ENCODE peak calls at places on chromosomes 6 and 20, in six cellular contexts. S, O, B, A, X and R are unnamed samples.

GRCh38 chr6:88864347-88865057 is 98.9 kb downstream of the RNGTT start:
- DNase-seq in S (no peak), O (no peak), B (no peak), A (no peak), X (no peak), R (no peak)

GRCh38 chr6:98947411-98948292 is at the start of gene FBXL4:
- DNase-seq in S (peak; percentile 83), O (peak; percentile 77), B (peak; percentile 94), A (peak; percentile 95), X (peak; percentile 90), R (peak; percentile 68)

GRCh38 chr6:44804016-44804415 is 416.5 kb downstream of the CDC5L start:
- DNase-seq in S (no peak), O (no peak), B (no peak), A (no peak), X (no peak), R (no peak)

GRCh38 chr6:20757761-20758160 is 223.5 kb downstream of the CDKAL1 start:
- DNase-seq in S (no peak), O (no peak), B (no peak), A (no peak), X (peak; percentile 65), R (peak; percentile 61)

GRCh38 chr6:100801036-100801435 is 80.1 kb downstream of the ASCC3 start:
- DNase-seq in S (no peak), O (no peak), B (no peak), A (no peak), X (no peak), R (peak; percentile 61)

GRCh38 chr20:23497458-23498026 is 6.6 kb downstream of the CST8 start:
- DNase-seq in S (no peak), O (no peak), B (no peak), A (no peak), X (no peak), R (no peak)

GRCh38 chr20:50578061-50578777 is 68.0 kb downstream of the PTPN1 start:
- DNase-seq in S (no peak), O (no peak), B (no peak), A (no peak), X (no peak), R (no peak)

GRCh38 chr20:40582531-40582930 is 106.5 kb downstream of the MAFB start:
- DNase-seq in S (no peak), O (no peak), B (peak; percentile 45), A (no peak), X (no peak), R (no peak)

GRCh38 chr20:25160457-25160856 is 35.1 kb upstream of the ENTPD6 start:
- DNase-seq in S (no peak), O (no peak), B (no peak), A (no peak), X (no peak), R (no peak)

GRCh38 chr20:3390759-3391500 is 16.5 kb downstream of the DNAAF9 start:
- DNase-seq in S (no peak), O (no peak), B (no peak), A (no peak), X (no peak), R (no peak)

GRCh38 chr6:130907687-130908086 is 80.5 kb downstream of the SMLR1 start:
- DNase-seq in S (no peak), O (no peak), B (no peak), A (no peak), X (no peak), R (no peak)

GRCh38 chr20:59577037-59577808 is 27.1 kb upstream of the PHACTR3 start:
- DNase-seq in S (no peak), O (no peak), B (no peak), A (peak; percentile 31), X (no peak), R (no peak)

GRCh38 chr6:29720863-29721262 is 2.4 kb upstream of the HLA-F start:
- DNase-seq in S (peak; percentile 40), O (peak; percentile 48), B (no peak), A (peak; percentile 76), X (no peak), R (peak; percentile 19)

GRCh38 chr6:44007818-44008660 is 119.2 kb downstream of the MRPL14 start:
- DNase-seq in S (no peak), O (no peak), B (no peak), A (no peak), X (no peak), R (no peak)

DNA sequence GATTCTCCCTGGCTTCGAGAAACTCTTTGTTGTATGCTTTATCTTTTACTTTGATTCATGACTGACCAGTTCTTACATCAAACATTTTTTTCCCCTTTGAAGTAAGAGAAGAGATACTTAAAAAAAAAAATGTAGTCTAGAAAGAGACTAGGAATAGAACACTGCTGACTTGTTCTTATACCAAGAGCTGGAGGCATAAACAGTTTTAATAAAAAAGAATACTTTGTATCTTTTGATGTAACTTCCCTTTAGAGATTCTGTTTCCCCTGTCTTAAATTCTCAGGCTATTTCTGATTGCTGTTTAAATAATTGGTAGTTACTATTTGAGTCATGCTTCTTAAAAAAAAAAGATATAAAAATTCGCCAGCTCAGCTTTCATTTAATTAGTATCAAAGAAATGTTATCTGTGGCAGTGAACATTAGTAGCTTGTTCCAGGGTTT is 4.8 kb downstream of the ASXL1 start:
- DNase-seq in S (no peak), O (no peak), B (no peak), A (no peak), X (peak; percentile 20), R (no peak)
- H3K4me1 ChIP-seq in S (peaks cover 77% of the 10 kb centered on the region), O (peaks cover 12% of the 10 kb centered on the region), B (peaks cover 36% of the 10 kb centered on the region), A (peaks cover 13% of the 10 kb centered on the region), X (peaks cover 29% of the 10 kb centered on the region), R (peaks cover 13% of the 10 kb centered on the region)

GRCh38 chr6:13924146-13924948 is 405 bp upstream of the RNF182 start:
- DNase-seq in S (no peak), O (no peak), B (peak; percentile 74), A (peak; percentile 81), X (peak; percentile 84), R (peak; percentile 45)

GRCh38 chr6:13924949-13925881 is at the start of gene RNF182:
- DNase-seq in S (no peak), O (no peak), B (no peak), A (peak; percentile 49), X (peak; percentile 16), R (peak; percentile 72)

GRCh38 chr6:13922750-13923149 is 2.0 kb upstream of the RNF182 start:
- DNase-seq in S (no peak), O (no peak), B (no peak), A (no peak), X (no peak), R (no peak)

GRCh38 chr6:13926378-13926777 is 1.6 kb downstream of the RNF182 start:
- DNase-seq in S (no peak), O (no peak), B (no peak), A (no peak), X (no peak), R (no peak)

DNA sequence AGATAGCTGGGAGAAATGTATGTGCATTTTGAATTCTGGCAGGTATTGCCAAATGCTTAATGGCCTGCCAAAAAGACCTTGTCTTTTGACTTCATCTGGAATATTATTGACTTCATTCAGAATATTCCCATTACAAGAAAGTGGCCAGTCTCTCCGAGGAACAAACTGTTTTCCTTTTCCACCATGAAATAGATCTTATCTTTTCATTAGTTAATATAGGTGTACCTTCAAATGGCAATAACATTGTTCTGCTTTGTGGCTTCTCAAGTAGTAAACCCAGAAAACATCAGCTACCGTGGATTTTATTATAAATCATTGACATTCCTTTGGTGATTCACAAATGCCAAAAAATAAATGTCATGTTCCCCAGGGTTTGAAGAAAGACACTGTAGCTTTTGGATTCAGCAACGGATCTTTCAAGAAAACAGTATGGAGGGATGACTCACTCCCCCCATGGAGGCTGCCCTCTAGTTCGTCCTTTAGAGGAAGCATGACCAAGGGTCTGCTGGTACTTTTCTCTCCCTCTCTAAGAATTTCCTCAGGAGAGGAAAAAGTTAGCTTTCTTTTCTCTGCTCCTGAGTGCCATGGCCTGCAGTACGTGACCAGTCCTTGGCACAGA is 1.1 kb upstream of the RNF182 start:
- DNase-seq in S (no peak), O (no peak), B (no peak), A (no peak), X (peak; percentile 86), R (peak; percentile 64)
- H3K4me3 ChIP-seq in S (no peak overlapping the region), O (peak overlapping the region; percentile 65), B (peak overlapping the region; percentile 51), A (peak overlapping the region; percentile 76), X (peak overlapping the region; percentile 83), R (peak overlapping the region; percentile 76)

GRCh38 chr6:74510878-74511277 is 695.0 kb downstream of the COL12A1 start:
- DNase-seq in S (no peak), O (no peak), B (no peak), A (no peak), X (peak; percentile 47), R (peak; percentile 56)
- H3K9me2 ChIP-seq in S (no peaks in the 10 kb centered on the region), O (no peaks in the 10 kb centered on the region), B (no peaks in the 10 kb centered on the region), A (no peaks in the 10 kb centered on the region), X (no peaks in the 10 kb centered on the region), R (no peaks in the 10 kb centered on the region)

DNA sequence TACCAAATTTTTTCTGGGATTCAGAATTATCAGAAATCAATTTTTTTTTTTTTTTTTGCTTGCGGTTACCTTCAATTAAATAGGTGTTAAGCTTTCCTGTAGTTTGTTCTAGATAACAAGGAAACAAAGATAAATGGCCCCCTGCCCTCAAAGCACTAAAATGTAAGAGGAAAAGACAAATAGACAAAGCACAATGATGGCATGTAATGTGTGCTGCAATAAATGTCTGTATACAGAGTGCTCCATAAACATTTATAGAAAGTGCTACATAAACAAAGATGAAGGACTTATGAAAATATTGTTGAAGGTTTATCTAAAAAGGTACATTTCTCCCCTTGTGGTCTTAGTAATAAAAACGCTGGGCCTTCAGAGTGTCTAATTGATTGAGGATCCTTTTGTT is 384.6 kb downstream of the PKHD1 start:
- DNase-seq in S (no peak), O (no peak), B (no peak), A (no peak), X (no peak), R (no peak)
- H3K4me1 ChIP-seq in S (no peaks in the 10 kb centered on the region), O (no peaks in the 10 kb centered on the region), B (no peaks in the 10 kb centered on the region), A (no peaks in the 10 kb centered on the region), X (no peaks in the 10 kb centered on the region), R (peaks cover 14% of the 10 kb centered on the region)

GRCh38 chr20:38453941-38454340 is 18.7 kb upstream of the RALGAPB start:
- DNase-seq in S (peak; percentile 86), O (no peak), B (no peak), A (no peak), X (no peak), R (no peak)
- H3K4me3 ChIP-seq in S (peak overlapping the region; percentile 7), O (no peak overlapping the region), B (no peak overlapping the region), A (no peak overlapping the region), X (no peak overlapping the region), R (no peak overlapping the region)

GRCh38 chr20:17868700-17869231 is 99.8 kb downstream of the SNX5 start:
- DNase-seq in S (no peak), O (no peak), B (no peak), A (no peak), X (no peak), R (no peak)
- H3K9me2 ChIP-seq in S (no peaks in the 10 kb centered on the region), O (no peaks in the 10 kb centered on the region), B (no peaks in the 10 kb centered on the region), A (no peaks in the 10 kb centered on the region), X (no peaks in the 10 kb centered on the region), R (no peaks in the 10 kb centered on the region)